ENCODE peak calls at places on chromosomes 2 and 18, in ten cellular contexts. P is mammary epithelial cell, L is AG04449, X is dorsolateral prefrontal cortex, I is fibroblast of mammary gland, Y is kidney epithelial cell, A is kidney, R is lower lobe of right lung, M is uterus, H is astrocyte of the spinal cord. J is an unnamed sample.

GRCh38 chr18:77899972-77900754 is 650.5 kb downstream of the GALR1 start:
- DNase-seq in Y (no peak), M (peak), P (peak), L (no peak), H (peak), A (no peak), R (no peak), I (peak), X (no peak), J (peak)

GRCh38 chr2:182946949-182947348 is 80.5 kb upstream of the FRZB start:
- DNase-seq in I (no peak), L (no peak), Y (no peak), R (no peak), P (no peak), M (no peak), A (no peak), H (peak), X (no peak), J (no peak)

GRCh38 chr18:576924-577323 is 3.3 kb upstream of the CETN1 start:
- DNase-seq in M (no peak), H (no peak), A (no peak), X (no peak), I (no peak), P (no peak), R (no peak), L (no peak), Y (no peak), J (no peak)

GRCh38 chr2:197052371-197052770 is 125.9 kb upstream of the PGAP1 start:
- DNase-seq in H (no peak), A (no peak), R (no peak), X (no peak), L (no peak), P (no peak), M (no peak), I (peak), Y (no peak), J (no peak)

GRCh38 chr2:47069628-47070154 is 85.4 kb downstream of the STPG4 start:
- DNase-seq in M (peak), A (peak), X (peak), Y (no peak), P (peak), I (no peak), L (no peak), R (peak), H (peak), J (peak)

GRCh38 chr2:201262718-201263117 is 2.4 kb downstream of the CASP8 start:
- DNase-seq in A (no peak), P (no peak), Y (no peak), I (no peak), L (no peak), H (no peak), X (no peak), R (no peak), M (no peak), J (no peak)

GRCh38 chr2:196594158-196594557 is 45.4 kb upstream of the CCDC150 start:
- DNase-seq in Y (no peak), X (peak), M (no peak), R (no peak), L (no peak), I (no peak), A (no peak), P (no peak), H (no peak), J (no peak)

GRCh38 chr18:13710460-13710859 is 15.9 kb downstream of the FAM210A start:
- DNase-seq in X (no peak), I (peak), A (no peak), L (no peak), H (peak), Y (peak), P (peak), R (peak), M (no peak), J (no peak)

GRCh38 chr2:16057661-16058060 is 117.3 kb downstream of the MYCN start:
- DNase-seq in I (no peak), M (no peak), P (no peak), R (no peak), Y (no peak), L (no peak), X (no peak), A (no peak), H (no peak), J (no peak)

GRCh38 chr18:499351-500229 is 911 bp downstream of the COLEC12 start:
- DNase-seq in M (peak), L (peak), X (no peak), P (peak), A (no peak), I (peak), R (peak), Y (peak), H (peak), J (no peak)

GRCh38 chr18:41311571-41312240 is 643.3 kb upstream of the PIK3C3 start:
- DNase-seq in L (no peak), H (no peak), X (no peak), M (no peak), Y (no peak), R (no peak), P (no peak), I (no peak), A (no peak), J (no peak)

DNA sequence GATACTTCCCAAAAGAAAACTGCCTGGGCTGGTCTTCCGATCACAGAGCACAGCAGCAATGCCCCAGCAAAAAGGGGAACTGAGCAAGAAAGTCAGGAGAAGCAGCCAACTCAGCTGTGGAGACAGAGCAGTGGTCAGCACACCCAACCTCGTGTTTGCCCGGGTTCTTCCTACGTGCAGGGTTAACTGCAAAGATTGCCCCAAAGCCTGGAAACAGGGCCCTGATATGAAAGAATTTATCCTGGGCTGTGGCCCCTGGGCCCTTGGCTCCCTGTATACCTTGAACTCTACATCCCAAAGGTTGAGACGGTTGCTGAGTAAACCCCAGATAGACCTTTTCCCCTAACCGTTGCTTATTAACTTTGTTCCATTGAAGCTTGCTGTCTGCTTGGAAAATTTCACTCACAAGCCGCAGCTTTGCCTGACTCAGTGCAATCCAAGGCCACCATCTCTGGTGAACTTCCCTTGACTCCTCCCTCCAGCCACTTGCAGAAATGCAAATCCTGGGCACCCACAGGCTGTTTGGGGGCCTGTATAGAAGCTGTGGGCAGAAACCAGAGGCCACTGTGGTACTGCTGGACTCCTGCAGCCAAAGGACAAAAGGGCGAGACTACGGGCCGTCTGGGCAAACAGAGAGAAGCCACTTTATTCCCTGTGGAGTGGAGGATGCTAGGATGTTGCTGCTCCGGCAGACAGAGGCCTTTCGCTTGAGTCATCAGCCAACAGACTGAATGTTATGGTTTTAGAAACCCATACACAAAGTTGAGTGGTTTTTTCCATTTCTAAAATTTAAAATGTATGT is 18.2 kb downstream of the NRP2 start:
- DNase-seq in X (no peak), P (peak), H (peak), Y (no peak), R (peak), L (no peak), M (no peak), I (peak), A (no peak), J (no peak)
- H3K4me3 ChIP-seq in X (no peak), P (no peak), H (no peak), Y (no peak), R (no peak), L (no peak), M (no peak), I (no peak), A (no peak), J (no peak)

DNA sequence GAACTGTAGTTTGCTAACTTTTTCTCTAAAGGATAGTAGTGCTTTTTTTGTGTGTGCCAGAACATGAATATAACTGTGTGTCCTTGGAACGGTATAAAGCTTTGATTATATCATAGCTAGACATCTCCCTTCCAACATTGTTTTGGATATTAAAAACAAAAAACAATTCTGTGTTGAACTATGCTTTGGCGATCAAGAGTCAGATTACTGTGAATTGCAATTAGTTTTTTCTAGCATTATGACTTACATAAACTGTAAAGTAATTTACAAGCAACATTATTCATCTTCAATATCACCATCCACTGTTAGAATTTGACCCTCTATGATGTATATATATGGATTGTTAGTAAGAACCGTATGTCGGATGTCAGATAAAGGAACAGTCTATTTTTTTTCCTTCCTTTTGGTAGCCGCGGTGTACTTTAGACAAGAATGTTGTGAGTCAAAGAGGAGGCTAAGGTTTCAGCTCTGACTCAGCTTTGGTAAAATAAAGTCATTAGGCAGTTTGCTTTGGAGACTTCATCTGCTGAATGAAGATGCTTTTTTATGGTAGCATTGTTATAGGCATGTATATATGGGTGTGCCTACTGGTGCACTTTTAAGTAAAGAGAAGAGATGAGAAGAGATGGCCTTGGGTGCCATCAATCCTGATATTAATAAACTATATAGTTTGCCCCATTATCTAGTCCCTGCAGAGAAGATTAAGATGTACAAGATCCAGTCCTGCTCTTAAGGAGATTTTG is 76.4 kb downstream of the LTBP1 start:
- DNase-seq in X (no peak), L (peak), I (peak), R (no peak), Y (peak), P (peak), H (peak), A (no peak), M (no peak), J (no peak)
- H3K4me3 ChIP-seq in X (no peak), L (no peak), I (no peak), R (no peak), Y (no peak), P (no peak), H (no peak), A (no peak), M (no peak), J (no peak)

DNA sequence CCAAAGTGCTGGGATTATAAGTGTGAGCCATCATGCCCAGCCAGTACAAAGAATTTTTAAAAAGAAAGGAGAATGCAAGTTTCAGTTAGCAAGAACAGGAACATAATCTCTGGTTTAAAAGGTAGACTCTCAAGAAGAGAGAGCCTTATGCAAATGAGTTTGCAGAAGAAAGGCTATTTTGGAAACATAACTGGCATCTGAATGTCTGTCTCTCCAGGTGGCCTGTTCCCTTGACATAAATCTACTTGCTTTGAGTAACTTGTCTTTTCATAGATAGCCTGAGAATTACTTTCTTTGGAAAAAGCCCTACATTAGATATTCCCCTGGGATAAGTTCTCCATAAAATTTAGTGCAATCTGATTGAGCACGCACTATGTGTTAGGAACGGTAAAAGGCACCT is 109.6 kb downstream of the ICOS start:
- DNase-seq in Y (no peak), H (no peak), X (no peak), P (no peak), I (no peak), A (no peak), L (no peak), M (no peak), R (no peak), J (no peak)
- H3K4me3 ChIP-seq in Y (no peak), H (no peak), X (no peak), P (no peak), I (no peak), A (no peak), L (no peak), M (no peak), R (no peak), J (no peak)

GRCh38 chr2:37544617-37545031 is 126.8 kb downstream of the CDC42EP3 start:
- DNase-seq in I (no peak), X (no peak), L (no peak), P (no peak), H (no peak), A (no peak), M (no peak), Y (no peak), R (no peak), J (no peak)
- H3K4me3 ChIP-seq in I (no peak), X (no peak), L (no peak), P (no peak), H (no peak), A (no peak), M (no peak), Y (no peak), R (no peak), J (no peak)

GRCh38 chr2:239760596-239760995 is 264.5 kb downstream of the NDUFA10 start:
- DNase-seq in M (no peak), R (no peak), A (no peak), X (peak), P (no peak), I (no peak), H (no peak), L (no peak), Y (no peak), J (no peak)

GRCh38 chr2:239758325-239758877 is 266.7 kb downstream of the NDUFA10 start:
- DNase-seq in I (no peak), L (no peak), H (peak), Y (no peak), A (no peak), R (peak), P (peak), X (peak), M (no peak), J (no peak)

GRCh38 chr2:239753537-239753936 is 271.6 kb downstream of the NDUFA10 start:
- DNase-seq in L (no peak), M (no peak), A (peak), P (no peak), R (no peak), I (no peak), X (no peak), Y (no peak), H (no peak), J (no peak)

GRCh38 chr2:239757154-239757760 is 267.9 kb downstream of the NDUFA10 start:
- DNase-seq in I (no peak), H (no peak), X (no peak), M (no peak), A (no peak), R (no peak), P (no peak), L (no peak), Y (no peak), J (no peak)

DNA sequence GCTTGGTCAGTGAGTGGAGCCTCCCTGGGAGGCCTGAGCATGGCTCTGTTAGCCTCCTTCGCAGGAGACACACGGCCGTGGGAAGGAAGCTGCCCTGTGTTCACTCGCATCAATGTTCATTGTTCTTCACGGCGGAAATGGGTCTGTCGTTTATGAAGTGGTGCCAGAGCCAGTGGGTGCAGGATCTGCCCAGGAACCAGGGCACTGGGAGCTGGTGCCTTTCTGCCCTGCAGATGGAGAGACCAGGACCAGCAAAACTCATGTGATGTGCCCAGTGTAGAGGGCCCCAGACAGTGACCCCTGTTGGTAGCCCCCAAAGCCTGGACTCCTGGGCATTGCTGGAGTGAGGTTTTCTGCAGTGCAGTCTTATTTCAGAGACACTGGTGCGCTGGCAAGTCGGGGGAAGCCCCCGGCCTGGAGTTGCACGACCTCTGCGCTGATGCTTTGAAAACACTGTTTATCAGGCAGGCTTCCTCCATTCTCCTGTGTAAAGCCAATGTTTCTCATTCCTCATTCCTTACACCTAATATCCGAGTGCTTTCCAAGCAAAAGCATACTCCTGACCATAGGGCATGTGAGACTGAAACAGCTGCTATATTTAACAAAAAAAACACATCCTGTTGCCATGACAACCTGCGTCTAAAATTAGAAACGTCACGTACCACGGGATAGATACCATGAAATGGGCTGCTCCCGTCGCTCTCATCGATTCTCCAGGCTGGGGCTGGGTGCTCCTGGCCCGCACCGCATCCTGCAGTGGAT is 268.6 kb downstream of the NDUFA10 start:
- DNase-seq in X (no peak), I (peak), A (peak), M (no peak), R (no peak), L (no peak), Y (no peak), H (peak), P (no peak), J (peak)
- H3K4me3 ChIP-seq in X (no peak), I (no peak), A (no peak), M (no peak), R (no peak), L (no peak), Y (no peak), H (no peak), P (no peak), J (no peak)

GRCh38 chr2:60251247-60251646 is 302.2 kb downstream of the BCL11A start:
- DNase-seq in A (no peak), H (no peak), I (no peak), P (no peak), R (no peak), M (no peak), L (no peak), X (no peak), Y (no peak), J (no peak)

GRCh38 chr2:60249879-60250278 is 303.6 kb downstream of the BCL11A start:
- DNase-seq in A (no peak), L (no peak), P (no peak), I (no peak), R (no peak), Y (no peak), X (no peak), H (no peak), M (no peak), J (no peak)

GRCh38 chr2:60247471-60247870 is 306.0 kb downstream of the BCL11A start:
- DNase-seq in Y (no peak), M (no peak), P (no peak), R (no peak), A (no peak), L (no peak), I (no peak), X (no peak), H (no peak), J (no peak)

DNA sequence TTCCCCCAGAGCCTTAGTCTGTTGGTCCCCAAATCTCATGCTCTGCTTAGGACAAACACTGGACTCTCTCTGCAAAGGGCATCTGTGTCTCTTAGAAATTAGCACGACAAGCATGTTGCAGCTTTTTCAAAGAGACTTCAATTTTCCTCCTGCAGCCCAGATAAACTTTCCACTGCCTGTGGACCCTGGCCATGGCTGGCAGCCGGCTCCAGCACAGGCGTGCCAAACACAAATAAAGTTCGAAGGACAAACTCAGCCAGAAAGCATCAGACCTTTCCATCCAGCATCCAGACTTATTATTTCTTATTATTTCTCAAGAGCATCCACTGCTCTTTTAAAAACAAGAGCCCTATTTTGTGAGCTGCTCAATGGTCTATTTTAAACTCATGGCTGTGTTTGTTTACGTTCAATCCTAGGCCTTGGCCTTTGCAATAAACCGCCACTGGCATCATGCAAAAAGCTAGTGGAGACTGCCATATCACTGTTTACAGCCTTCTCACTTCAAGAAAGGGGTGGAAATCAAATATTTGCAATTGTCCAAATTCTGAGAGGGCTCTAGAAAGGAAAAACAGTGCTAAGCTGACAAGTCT is 300.8 kb downstream of the BCL11A start:
- DNase-seq in R (no peak), P (no peak), I (no peak), M (no peak), L (no peak), H (no peak), Y (no peak), A (no peak), X (no peak), J (no peak)
- H3K4me3 ChIP-seq in R (no peak), P (no peak), I (no peak), M (no peak), L (no peak), H (no peak), Y (no peak), A (no peak), X (no peak), J (no peak)

GRCh38 chr2:1729264-1729663 is 15.1 kb downstream of the PXDN start:
- DNase-seq in A (no peak), M (peak), P (no peak), H (no peak), Y (no peak), L (no peak), X (no peak), R (no peak), I (no peak), J (peak)

GRCh38 chr2:1731963-1732768 is 12.1 kb downstream of the PXDN start:
- DNase-seq in M (peak), A (peak), R (no peak), P (no peak), L (peak), I (peak), Y (peak), H (no peak), X (no peak), J (peak)

GRCh38 chr2:1730047-1730937 is 14.0 kb downstream of the PXDN start:
- DNase-seq in H (peak), Y (no peak), I (peak), X (no peak), R (peak), M (peak), A (peak), P (peak), L (peak), J (peak)

GRCh38 chr2:1728821-1729220 is 15.5 kb downstream of the PXDN start:
- DNase-seq in R (peak), I (no peak), L (no peak), H (peak), Y (no peak), P (no peak), X (no peak), A (peak), M (peak), J (peak)

GRCh38 chr2:1731512-1731962 is 12.8 kb downstream of the PXDN start:
- DNase-seq in P (no peak), I (peak), X (no peak), R (peak), Y (no peak), L (no peak), A (no peak), M (no peak), H (peak), J (peak)
- H3K4me3 ChIP-seq in P (no peak), I (no peak), X (no peak), R (no peak), Y (no peak), L (peak), A (no peak), M (no peak), H (no peak), J (no peak)